ENCODE peak calls at places on chromosomes 11 and 22, in ten cellular contexts. F, A, Q, J, O, M, I, U, R and C are unnamed samples. For H3K4me1, the result is how much of the 10 kb centered on the place peaks cover.

GRCh38 chr22:20604092-20604747 is 96.8 kb downstream of the MED15 start:
- DNase-seq in A (no peak), J (no peak), I (no peak), M (no peak), F (no peak), Q (no peak), O (no peak), U (no peak), R (peak), C (no peak)

GRCh38 chr22:19554834-19555404 is 30.7 kb upstream of the CLDN5 start:
- DNase-seq in J (no peak), M (no peak), O (peak), R (no peak), F (peak), U (no peak), I (peak), A (no peak), Q (peak), C (no peak)

GRCh38 chr11:32840587-32840986 is 10.9 kb downstream of the PRRG4 start:
- DNase-seq in I (no peak), Q (no peak), R (no peak), M (no peak), O (no peak), U (no peak), A (no peak), J (no peak), F (peak), C (no peak)

GRCh38 chr11:95575517-95575916 is 214.1 kb downstream of the FAM76B start:
- DNase-seq in O (no peak), J (no peak), R (no peak), Q (no peak), U (no peak), M (no peak), F (no peak), I (no peak), A (no peak), C (no peak)

GRCh38 chr11:118353084-118353710 is 6.2 kb upstream of the UBE4A start:
- DNase-seq in M (no peak), O (no peak), I (no peak), U (no peak), R (no peak), A (no peak), J (no peak), Q (no peak), F (no peak), C (no peak)

GRCh38 chr11:416757-417621 is 2.2 kb upstream of the SIGIRR start:
- DNase-seq in I (no peak), O (no peak), M (no peak), Q (no peak), J (peak), A (peak), F (no peak), R (peak), U (no peak), C (no peak)

GRCh38 chr22:43345761-43346261 is 2.6 kb upstream of the SCUBE1 start:
- DNase-seq in I (no peak), U (no peak), R (no peak), A (no peak), M (no peak), Q (no peak), F (peak), J (no peak), O (no peak), C (no peak)

GRCh38 chr11:36196476-36197099 is 92.6 kb downstream of the COMMD9 start:
- DNase-seq in R (no peak), O (no peak), M (no peak), J (peak), F (no peak), I (no peak), U (no peak), Q (no peak), A (no peak), C (peak)

GRCh38 chr11:111770581-111771134 is 4.5 kb upstream of the PPP2R1B start:
- DNase-seq in U (no peak), I (no peak), A (no peak), F (no peak), R (no peak), O (no peak), J (no peak), Q (no peak), M (no peak), C (no peak)

GRCh38 chr11:65977621-65978390 is 16.3 kb downstream of the SART1 start:
- DNase-seq in M (no peak), I (no peak), F (no peak), A (no peak), J (no peak), O (no peak), U (no peak), R (no peak), Q (no peak), C (peak)

GRCh38 chr11:8373519-8374432 is 110.1 kb upstream of the LMO1 start:
- DNase-seq in F (no peak), O (no peak), M (peak), J (no peak), Q (peak), A (no peak), I (no peak), R (no peak), U (no peak), C (no peak)

GRCh38 chr11:94766656-94767291 is 1.4 kb upstream of the AMOTL1 start:
- DNase-seq in I (no peak), J (no peak), U (peak), O (no peak), R (no peak), Q (peak), F (no peak), M (no peak), A (no peak), C (no peak)

GRCh38 chr11:67312187-67313021 is 9.1 kb downstream of the SSH3 start:
- DNase-seq in M (peak), J (no peak), F (peak), O (no peak), A (no peak), R (peak), Q (no peak), I (no peak), U (peak), C (peak)

GRCh38 chr22:39181356-39181755 is 28.9 kb upstream of the CBX7 start:
- DNase-seq in O (no peak), I (no peak), Q (no peak), F (no peak), J (no peak), U (no peak), M (no peak), R (no peak), A (no peak), C (no peak)

GRCh38 chr11:120539681-120540369 is 28.3 kb downstream of the GRIK4 start:
- DNase-seq in M (no peak), A (no peak), I (peak), F (no peak), R (no peak), O (peak), U (peak), J (no peak), Q (no peak), C (no peak)

GRCh38 chr11:34288482-34288881 is 69.3 kb downstream of the ABTB2 start:
- DNase-seq in J (no peak), U (no peak), R (no peak), A (no peak), I (no peak), O (peak), Q (no peak), F (no peak), M (no peak), C (no peak)

GRCh38 chr11:34284166-34284565 is 73.6 kb downstream of the ABTB2 start:
- DNase-seq in O (peak), F (no peak), A (no peak), Q (no peak), J (no peak), M (no peak), R (no peak), U (no peak), I (no peak), C (no peak)

GRCh38 chr11:34281256-34281655 is 76.6 kb downstream of the ABTB2 start:
- DNase-seq in O (no peak), J (no peak), U (no peak), M (no peak), I (no peak), F (peak), R (no peak), A (no peak), Q (no peak), C (no peak)

DNA sequence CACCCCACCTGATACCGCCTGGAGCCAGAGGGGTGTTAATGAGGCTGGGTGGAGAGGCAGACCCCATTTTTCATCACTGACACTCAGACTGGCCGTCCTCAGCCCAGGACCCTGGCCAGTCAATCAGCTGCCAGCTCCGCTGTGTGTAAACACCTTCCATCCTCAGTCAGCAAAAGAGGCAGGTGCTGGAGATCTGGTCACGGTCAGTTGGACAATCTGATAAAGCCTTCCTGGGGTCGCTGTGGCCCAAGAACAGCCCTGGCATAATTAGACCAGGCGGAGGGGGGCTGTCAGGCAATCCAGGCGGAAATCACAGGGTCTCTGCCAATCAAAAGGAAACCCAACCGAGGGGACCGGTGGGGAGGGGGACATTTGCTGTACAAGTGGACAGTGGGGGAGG is 73.0 kb downstream of the ABTB2 start:
- DNase-seq in A (no peak), O (no peak), I (no peak), R (no peak), F (no peak), M (no peak), J (no peak), U (no peak), Q (no peak), C (no peak)
- H3K4me1 ChIP-seq in A (under half), O (under half), I (under half), R (under half), F (under half), M (under half), J (under half), U (under half), Q (under half), C (under half)

DNA sequence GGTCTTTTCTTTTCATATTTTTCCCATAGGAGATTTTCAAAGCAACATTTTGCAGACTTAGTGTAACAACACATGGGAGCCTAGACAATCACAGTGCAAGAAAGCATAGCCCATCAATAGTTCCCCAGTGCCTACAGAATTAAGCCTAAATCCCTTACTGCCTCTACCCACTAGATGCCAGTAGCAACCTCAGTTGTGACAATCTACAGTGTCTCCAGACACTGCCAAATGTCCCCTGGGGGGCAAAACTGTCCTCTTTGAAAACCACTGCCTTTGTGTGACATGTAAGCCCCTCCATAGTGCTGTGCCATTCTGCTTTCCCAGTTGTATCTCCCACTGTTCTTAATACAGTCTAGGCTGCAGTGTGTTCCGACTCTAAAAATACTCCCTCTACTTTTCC is 1329.0 kb downstream of the LRRC4C start:
- DNase-seq in J (no peak), U (no peak), I (no peak), O (no peak), Q (no peak), M (no peak), R (no peak), A (no peak), F (no peak), C (no peak)
- TF ChIP-seq CTCF in J (no peak), U (no peak), I (no peak), O (no peak), Q (no peak), M (no peak), R (no peak), A (no peak), F (no peak), C (no peak)

GRCh38 chr11:122144752-122145151 is 28.7 kb upstream of the BLID start:
- DNase-seq in R (no peak), A (no peak), J (no peak), Q (no peak), O (no peak), M (no peak), U (no peak), F (no peak), I (no peak), C (no peak)
- H3K4me1 ChIP-seq in R (under half), A (under half), J (under half), Q (under half), O (under half), M (under half), U (under half), F (half or more), I (half or more), C (under half)

DNA sequence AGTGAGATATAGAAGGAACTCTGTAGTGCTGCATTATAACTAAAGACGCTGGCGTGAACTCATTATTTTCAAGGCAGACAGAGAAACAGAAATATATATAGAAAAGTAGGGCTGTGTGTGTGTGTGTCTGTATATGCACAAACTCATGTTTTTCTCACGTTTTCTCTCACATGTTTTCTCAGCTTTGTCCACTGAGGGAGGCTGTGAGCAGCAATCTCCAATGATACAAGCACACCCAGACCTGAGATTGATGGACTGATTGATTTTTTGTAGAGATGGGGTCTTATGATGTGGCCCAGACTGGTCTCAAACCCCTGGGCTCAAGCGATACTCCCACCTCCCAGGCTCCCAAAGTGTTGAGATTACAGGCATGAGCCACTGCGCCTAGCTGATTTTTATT is 122.5 kb downstream of the SERGEF start:
- DNase-seq in R (no peak), O (no peak), J (no peak), I (no peak), F (no peak), Q (no peak), A (no peak), U (no peak), M (no peak), C (no peak)
- TF ChIP-seq CTCF in R (no peak), O (no peak), J (no peak), I (peak), F (no peak), Q (no peak), A (no peak), U (no peak), M (no peak), C (no peak)

GRCh38 chr22:44709881-44710400 is 7.9 kb downstream of the PRR5 start:
- DNase-seq in O (no peak), J (no peak), I (no peak), A (no peak), F (no peak), M (no peak), R (no peak), Q (no peak), U (no peak), C (no peak)
- H3K4me1 ChIP-seq in O (under half), J (under half), I (under half), A (under half), F (under half), M (under half), R (under half), Q (under half), U (under half), C (under half)

GRCh38 chr22:30539368-30539767 is 7.2 kb downstream of the SEC14L6 start:
- DNase-seq in O (no peak), M (no peak), U (no peak), J (no peak), I (no peak), R (no peak), A (no peak), F (no peak), Q (no peak), C (no peak)

GRCh38 chr22:30546616-30547015 is at the start of gene SEC14L6:
- DNase-seq in I (no peak), F (no peak), M (no peak), R (no peak), O (no peak), U (no peak), Q (no peak), A (no peak), J (no peak), C (no peak)

GRCh38 chr22:30542811-30543188 is 3.7 kb downstream of the SEC14L6 start:
- DNase-seq in Q (no peak), J (no peak), O (no peak), I (no peak), R (no peak), F (no peak), M (no peak), A (no peak), U (no peak), C (no peak)

GRCh38 chr22:30538280-30538679 is 8.3 kb downstream of the SEC14L6 start:
- DNase-seq in F (no peak), A (no peak), U (peak), J (no peak), I (no peak), O (peak), M (no peak), R (no peak), Q (no peak), C (no peak)

DNA sequence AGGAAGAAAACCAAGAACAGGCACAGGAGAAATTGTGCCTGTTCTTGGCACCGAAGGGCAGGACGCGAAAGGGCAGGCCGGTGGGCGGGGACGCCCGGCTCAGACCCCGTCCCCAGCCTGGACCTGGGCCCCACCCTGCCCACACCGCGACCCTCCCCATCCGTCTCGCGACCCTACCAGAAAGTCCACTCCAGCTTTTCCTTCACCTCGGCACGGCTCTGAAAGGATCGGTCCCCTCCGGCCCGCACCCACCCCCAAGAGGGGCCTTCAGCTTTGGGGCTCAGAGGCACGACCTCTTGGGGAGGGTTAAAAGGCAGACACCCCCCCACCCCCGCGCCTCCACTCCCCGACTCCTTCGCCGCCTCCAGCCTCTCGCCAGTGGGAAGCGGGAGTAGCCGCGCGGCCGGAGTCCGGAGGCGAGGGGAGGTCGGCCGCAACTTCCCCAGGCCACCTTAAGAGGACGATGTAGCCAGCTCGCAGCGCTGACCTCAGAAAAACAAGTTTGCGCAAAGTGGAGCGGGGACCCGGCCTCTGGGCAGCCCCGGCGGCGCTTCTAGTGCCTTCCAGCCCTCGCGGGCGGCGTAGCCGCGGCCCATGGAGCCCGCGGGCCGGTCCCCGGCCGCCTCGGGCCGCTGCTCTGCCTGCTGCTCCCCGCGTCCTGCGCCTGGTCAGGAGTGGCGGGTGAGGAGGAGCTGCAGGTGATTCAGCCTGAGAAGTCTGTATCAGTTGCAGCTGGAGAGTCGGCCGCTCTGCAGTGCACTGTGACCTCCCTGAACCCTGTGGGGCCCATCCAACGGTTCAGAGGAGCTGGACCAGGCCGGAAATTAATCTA is 4.3 kb downstream of the SEC14L6 start:
- DNase-seq in U (no peak), M (no peak), F (no peak), R (peak), A (peak), J (no peak), Q (no peak), O (peak), I (no peak), C (no peak)
- TF ChIP-seq CTCF in U (no peak), M (no peak), F (no peak), R (no peak), A (no peak), J (no peak), Q (no peak), O (no peak), I (no peak), C (no peak)

GRCh38 chr11:86058360-86058759 is 10.5 kb downstream of the PICALM start:
- DNase-seq in M (no peak), I (no peak), A (no peak), J (no peak), F (no peak), Q (no peak), R (no peak), U (no peak), O (no peak), C (no peak)
- H3K4me1 ChIP-seq in M (half or more), I (under half), A (under half), J (half or more), F (under half), Q (half or more), R (half or more), U (under half), O (half or more), C (half or more)

GRCh38 chr11:47617417-47617809 is 23.2 kb upstream of the C1QTNF4 start:
- DNase-seq in M (no peak), J (no peak), F (no peak), R (no peak), I (no peak), O (no peak), U (no peak), A (no peak), Q (no peak), C (no peak)
- TF ChIP-seq CTCF in M (no peak), J (no peak), F (no peak), R (no peak), I (no peak), O (no peak), U (no peak), A (no peak), Q (no peak), C (no peak)